ENCODE peak calls at places on chromosomes 2 and 18, in six cellular contexts. W is tibial artery, R is endothelial cell, L is EH, C is GDM1, S is NCI-H1092. M is an unnamed sample.

GRCh38 chr2:2692599-2693389 is 361.7 kb upstream of the MYT1L start:
- DNase-seq in S (no peak), R (no peak), L (no peak), C (no peak), W (no peak), M (no peak)

GRCh38 chr2:20617081-20617575 is 33.8 kb downstream of the HS1BP3 start:
- DNase-seq in L (no peak), C (no peak), R (no peak), S (no peak), W (peak; percentile 72), M (no peak)

GRCh38 chr2:39421354-39421753 is 15.7 kb downstream of the MAP4K3 start:
- DNase-seq in L (no peak), C (no peak), R (no peak), W (no peak), S (no peak), M (no peak)

GRCh38 chr2:55490554-55490953 is 29.0 kb upstream of the CFAP36 start:
- DNase-seq in W (peak; percentile 46), L (peak; percentile 56), R (no peak), S (peak; percentile 3), C (no peak), M (peak; percentile 6)

GRCh38 chr18:9058426-9058825 is 44.1 kb upstream of the NDUFV2 start:
- DNase-seq in R (no peak), C (no peak), W (no peak), S (no peak), L (peak; percentile 53), M (no peak)

GRCh38 chr2:12980817-12981216 is 264.1 kb downstream of the TRIB2 start:
- DNase-seq in W (no peak), L (no peak), R (no peak), C (no peak), S (no peak), M (no peak)

GRCh38 chr2:176461686-176462376 is 192.6 kb downstream of the MTX2 start:
- DNase-seq in W (no peak), R (no peak), C (no peak), L (peak; percentile 10), S (no peak), M (no peak)

GRCh38 chr2:123913266-123913810 is 111.7 kb upstream of the CNTNAP5 start:
- DNase-seq in R (no peak), C (peak; percentile 88), W (no peak), S (no peak), L (no peak), M (no peak)

GRCh38 chr2:159076233-159076632 is 107.8 kb downstream of the TANC1 start:
- DNase-seq in L (peak; percentile 83), C (no peak), R (no peak), W (no peak), S (no peak), M (no peak)

GRCh38 chr2:133780099-133780996 is 212.1 kb upstream of the NCKAP5 start:
- DNase-seq in W (peak; percentile 45), C (peak; percentile 31), R (peak; percentile 68), L (peak; percentile 83), S (peak; percentile 49), M (no peak)

GRCh38 chr18:48139427-48140347 is 209.2 kb upstream of the SMAD2 start:
- DNase-seq in S (peak; percentile 98), C (no peak), R (no peak), L (no peak), W (no peak), M (no peak)